ENCODE peak calls at places on chromosomes 12 and 14, in five cellular contexts. One of them, this sample, is unnamed.

GRCh38 chr14:55107766-55108554 is 21.1 kb upstream of the LGALS3 start:
- DNase-seq in T-helper 1 cell: no peak
- DNase-seq in WERI-Rb-1: no peak
- DNase-seq in stimulated activated CD8-positive, alpha-beta memory T cell treated with anti-CD3 and anti-CD28 coated beads, Interleukin-4, amount 100 ng/mL, for 48 hours: peak
- DNase-seq in midbrain: no peak
- DNase-seq in this sample: no peak

GRCh38 chr12:66280573-66280972 is 21.7 kb upstream of the HELB start:
- DNase-seq in T-helper 1 cell: no peak
- DNase-seq in WERI-Rb-1: no peak
- DNase-seq in stimulated activated CD8-positive, alpha-beta memory T cell treated with anti-CD3 and anti-CD28 coated beads, Interleukin-4, amount 100 ng/mL, for 48 hours: no peak
- DNase-seq in midbrain: no peak
- DNase-seq in this sample: no peak

GRCh38 chr12:65825573-65826512 is 1.6 kb downstream of the HMGA2 start:
- DNase-seq in T-helper 1 cell: no peak
- DNase-seq in WERI-Rb-1: peak
- DNase-seq in stimulated activated CD8-positive, alpha-beta memory T cell treated with anti-CD3 and anti-CD28 coated beads, Interleukin-4, amount 100 ng/mL, for 48 hours: peak
- DNase-seq in midbrain: no peak
- DNase-seq in this sample: no peak

GRCh38 chr12:117863004-117863709 is 105.6 kb downstream of the KSR2 start:
- DNase-seq in T-helper 1 cell: no peak
- DNase-seq in WERI-Rb-1: no peak
- DNase-seq in stimulated activated CD8-positive, alpha-beta memory T cell treated with anti-CD3 and anti-CD28 coated beads, Interleukin-4, amount 100 ng/mL, for 48 hours: no peak
- DNase-seq in midbrain: no peak
- DNase-seq in this sample: no peak

GRCh38 chr14:49950275-49951250 is 57.7 kb downstream of the ARF6 start:
- DNase-seq in T-helper 1 cell: no peak
- DNase-seq in WERI-Rb-1: no peak
- DNase-seq in stimulated activated CD8-positive, alpha-beta memory T cell treated with anti-CD3 and anti-CD28 coated beads, Interleukin-4, amount 100 ng/mL, for 48 hours: no peak
- DNase-seq in midbrain: no peak
- DNase-seq in this sample: no peak

GRCh38 chr12:75715323-75715644 is 203.9 kb upstream of the KRR1 start:
- DNase-seq in T-helper 1 cell: no peak
- DNase-seq in WERI-Rb-1: no peak
- DNase-seq in stimulated activated CD8-positive, alpha-beta memory T cell treated with anti-CD3 and anti-CD28 coated beads, Interleukin-4, amount 100 ng/mL, for 48 hours: no peak
- DNase-seq in midbrain: no peak
- DNase-seq in this sample: no peak

GRCh38 chr14:88228519-88229236 is 94.4 kb downstream of the KCNK10 start:
- DNase-seq in T-helper 1 cell: no peak
- DNase-seq in WERI-Rb-1: no peak
- DNase-seq in stimulated activated CD8-positive, alpha-beta memory T cell treated with anti-CD3 and anti-CD28 coated beads, Interleukin-4, amount 100 ng/mL, for 48 hours: no peak
- DNase-seq in midbrain: no peak
- DNase-seq in this sample: no peak

GRCh38 chr14:35687335-35687939 is 121.7 kb downstream of the RALGAPA1 start:
- DNase-seq in T-helper 1 cell: no peak
- DNase-seq in WERI-Rb-1: peak
- DNase-seq in stimulated activated CD8-positive, alpha-beta memory T cell treated with anti-CD3 and anti-CD28 coated beads, Interleukin-4, amount 100 ng/mL, for 48 hours: peak
- DNase-seq in midbrain: peak
- DNase-seq in this sample: no peak

GRCh38 chr12:12349711-12350665 is at the start of gene MANSC1:
- DNase-seq in T-helper 1 cell: peak
- DNase-seq in WERI-Rb-1: peak
- DNase-seq in stimulated activated CD8-positive, alpha-beta memory T cell treated with anti-CD3 and anti-CD28 coated beads, Interleukin-4, amount 100 ng/mL, for 48 hours: peak
- DNase-seq in midbrain: peak
- DNase-seq in this sample: no peak

GRCh38 chr14:55123101-55123500 is 6.0 kb upstream of the LGALS3 start:
- DNase-seq in T-helper 1 cell: no peak
- DNase-seq in WERI-Rb-1: no peak
- DNase-seq in stimulated activated CD8-positive, alpha-beta memory T cell treated with anti-CD3 and anti-CD28 coated beads, Interleukin-4, amount 100 ng/mL, for 48 hours: no peak
- DNase-seq in midbrain: no peak
- DNase-seq in this sample: no peak

GRCh38 chr12:93154753-93155475 is 222.8 kb upstream of the NUDT4 start:
- DNase-seq in T-helper 1 cell: no peak
- DNase-seq in WERI-Rb-1: no peak
- DNase-seq in stimulated activated CD8-positive, alpha-beta memory T cell treated with anti-CD3 and anti-CD28 coated beads, Interleukin-4, amount 100 ng/mL, for 48 hours: no peak
- DNase-seq in midbrain: no peak
- DNase-seq in this sample: no peak

GRCh38 chr14:65043893-65044595 is 57.3 kb downstream of the FNTB start:
- DNase-seq in T-helper 1 cell: no peak
- DNase-seq in WERI-Rb-1: no peak
- DNase-seq in stimulated activated CD8-positive, alpha-beta memory T cell treated with anti-CD3 and anti-CD28 coated beads, Interleukin-4, amount 100 ng/mL, for 48 hours: no peak
- DNase-seq in midbrain: no peak
- DNase-seq in this sample: no peak

GRCh38 chr12:123483602-123484273 is 25.8 kb downstream of the SNRNP35 start:
- DNase-seq in T-helper 1 cell: no peak
- DNase-seq in WERI-Rb-1: no peak
- DNase-seq in stimulated activated CD8-positive, alpha-beta memory T cell treated with anti-CD3 and anti-CD28 coated beads, Interleukin-4, amount 100 ng/mL, for 48 hours: no peak
- DNase-seq in midbrain: no peak
- DNase-seq in this sample: no peak

GRCh38 chr12:51972849-51973273 is 21.4 kb downstream of the ACVR1B start:
- DNase-seq in T-helper 1 cell: peak
- DNase-seq in WERI-Rb-1: no peak
- DNase-seq in stimulated activated CD8-positive, alpha-beta memory T cell treated with anti-CD3 and anti-CD28 coated beads, Interleukin-4, amount 100 ng/mL, for 48 hours: peak
- DNase-seq in midbrain: no peak
- DNase-seq in this sample: no peak

GRCh38 chr12:42922512-42922865 is 332.9 kb upstream of the PRICKLE1 start:
- DNase-seq in T-helper 1 cell: no peak
- DNase-seq in WERI-Rb-1: no peak
- DNase-seq in stimulated activated CD8-positive, alpha-beta memory T cell treated with anti-CD3 and anti-CD28 coated beads, Interleukin-4, amount 100 ng/mL, for 48 hours: no peak
- DNase-seq in midbrain: no peak
- DNase-seq in this sample: no peak

GRCh38 chr14:94340533-94340932 is 17.4 kb upstream of the SERPINA6 start:
- DNase-seq in T-helper 1 cell: no peak
- DNase-seq in WERI-Rb-1: no peak
- DNase-seq in stimulated activated CD8-positive, alpha-beta memory T cell treated with anti-CD3 and anti-CD28 coated beads, Interleukin-4, amount 100 ng/mL, for 48 hours: no peak
- DNase-seq in midbrain: no peak
- DNase-seq in this sample: no peak

GRCh38 chr12:107990325-107990724 is 138.8 kb upstream of the WSCD2 start:
- DNase-seq in T-helper 1 cell: peak
- DNase-seq in WERI-Rb-1: peak
- DNase-seq in stimulated activated CD8-positive, alpha-beta memory T cell treated with anti-CD3 and anti-CD28 coated beads, Interleukin-4, amount 100 ng/mL, for 48 hours: peak
- DNase-seq in midbrain: no peak
- DNase-seq in this sample: no peak

GRCh38 chr12:108609535-108610335 is 11.9 kb upstream of the TMEM119 start:
- DNase-seq in T-helper 1 cell: no peak
- DNase-seq in WERI-Rb-1: no peak
- DNase-seq in stimulated activated CD8-positive, alpha-beta memory T cell treated with anti-CD3 and anti-CD28 coated beads, Interleukin-4, amount 100 ng/mL, for 48 hours: no peak
- DNase-seq in midbrain: no peak
- DNase-seq in this sample: no peak

GRCh38 chr12:65811968-65812700 is 12.1 kb upstream of the HMGA2 start:
- DNase-seq in T-helper 1 cell: no peak
- DNase-seq in WERI-Rb-1: no peak
- DNase-seq in stimulated activated CD8-positive, alpha-beta memory T cell treated with anti-CD3 and anti-CD28 coated beads, Interleukin-4, amount 100 ng/mL, for 48 hours: no peak
- DNase-seq in midbrain: no peak
- DNase-seq in this sample: no peak

GRCh38 chr14:95577067-95577800 is 42.4 kb downstream of the GLRX5 start:
- DNase-seq in T-helper 1 cell: no peak
- DNase-seq in WERI-Rb-1: no peak
- DNase-seq in stimulated activated CD8-positive, alpha-beta memory T cell treated with anti-CD3 and anti-CD28 coated beads, Interleukin-4, amount 100 ng/mL, for 48 hours: no peak
- DNase-seq in midbrain: no peak
- DNase-seq in this sample: no peak

GRCh38 chr12:53483225-53483978 is 15.9 kb downstream of the MAP3K12 start:
- DNase-seq in T-helper 1 cell: no peak
- DNase-seq in WERI-Rb-1: no peak
- DNase-seq in stimulated activated CD8-positive, alpha-beta memory T cell treated with anti-CD3 and anti-CD28 coated beads, Interleukin-4, amount 100 ng/mL, for 48 hours: peak
- DNase-seq in midbrain: no peak
- DNase-seq in this sample: no peak

GRCh38 chr12:107731376-107731775 is 29.6 kb downstream of the PRDM4 start:
- DNase-seq in T-helper 1 cell: no peak
- DNase-seq in WERI-Rb-1: no peak
- DNase-seq in stimulated activated CD8-positive, alpha-beta memory T cell treated with anti-CD3 and anti-CD28 coated beads, Interleukin-4, amount 100 ng/mL, for 48 hours: no peak
- DNase-seq in midbrain: no peak
- DNase-seq in this sample: no peak

GRCh38 chr12:113232787-113233585 is 11.7 kb downstream of the TPCN1 start:
- DNase-seq in T-helper 1 cell: peak
- DNase-seq in WERI-Rb-1: no peak
- DNase-seq in stimulated activated CD8-positive, alpha-beta memory T cell treated with anti-CD3 and anti-CD28 coated beads, Interleukin-4, amount 100 ng/mL, for 48 hours: peak
- DNase-seq in midbrain: peak
- DNase-seq in this sample: no peak

GRCh38 chr12:93090768-93091172 is 161.7 kb upstream of the EEA1 start:
- DNase-seq in T-helper 1 cell: no peak
- DNase-seq in WERI-Rb-1: no peak
- DNase-seq in stimulated activated CD8-positive, alpha-beta memory T cell treated with anti-CD3 and anti-CD28 coated beads, Interleukin-4, amount 100 ng/mL, for 48 hours: no peak
- DNase-seq in midbrain: no peak
- DNase-seq in this sample: no peak

GRCh38 chr14:22285991-22286390 is 303.0 kb downstream of the DAD1 start:
- DNase-seq in T-helper 1 cell: no peak
- DNase-seq in WERI-Rb-1: no peak
- DNase-seq in stimulated activated CD8-positive, alpha-beta memory T cell treated with anti-CD3 and anti-CD28 coated beads, Interleukin-4, amount 100 ng/mL, for 48 hours: no peak
- DNase-seq in midbrain: no peak
- DNase-seq in this sample: no peak

GRCh38 chr12:4591180-4591687 is 29.2 kb downstream of the DYRK4 start:
- DNase-seq in T-helper 1 cell: no peak
- DNase-seq in WERI-Rb-1: peak
- DNase-seq in stimulated activated CD8-positive, alpha-beta memory T cell treated with anti-CD3 and anti-CD28 coated beads, Interleukin-4, amount 100 ng/mL, for 48 hours: no peak
- DNase-seq in midbrain: no peak
- DNase-seq in this sample: no peak

GRCh38 chr14:68939893-68940613 is 39.0 kb downstream of the ACTN1 start:
- DNase-seq in T-helper 1 cell: no peak
- DNase-seq in WERI-Rb-1: peak
- DNase-seq in stimulated activated CD8-positive, alpha-beta memory T cell treated with anti-CD3 and anti-CD28 coated beads, Interleukin-4, amount 100 ng/mL, for 48 hours: no peak
- DNase-seq in midbrain: peak
- DNase-seq in this sample: no peak

GRCh38 chr14:34650786-34651584 is 21.0 kb upstream of the SNX6 start:
- DNase-seq in T-helper 1 cell: no peak
- DNase-seq in WERI-Rb-1: no peak
- DNase-seq in stimulated activated CD8-positive, alpha-beta memory T cell treated with anti-CD3 and anti-CD28 coated beads, Interleukin-4, amount 100 ng/mL, for 48 hours: no peak
- DNase-seq in midbrain: no peak
- DNase-seq in this sample: no peak

This sample was measured in cortex of kidney.